ENCODE peak calls at places on chromosomes 1 and 21, in four cellular contexts. M is neuronal stem cell; A is cardiac muscle cell; S is CD8-positive, alpha-beta T cell. H is an unnamed sample. For H3K9me3, the result is how much of the 10 kb centered on the place peaks cover.

GRCh38 chr1:176111835-176112234 is 95.3 kb downstream of the COP1 start:
- DNase-seq in S (no peak), A (no peak), M (no peak), H (no peak)

GRCh38 chr1:79105499-79105898 is 99.0 kb upstream of the ADGRL4 start:
- DNase-seq in M (no peak), S (no peak), A (peak), H (no peak)

GRCh38 chr1:30919025-30919881 is 10.7 kb upstream of the SDC3 start:
- DNase-seq in S (no peak), A (peak), M (no peak), H (peak)

GRCh38 chr1:39102537-39103320 is 76.6 kb downstream of the NDUFS5 start:
- DNase-seq in M (peak), A (peak), S (no peak), H (peak)

GRCh38 chr1:13828454-13829151 is 128.6 kb downstream of the PRDM2 start:
- DNase-seq in S (no peak), A (peak), M (no peak), H (no peak)

GRCh38 chr1:234515821-234516241 is 36.9 kb upstream of the TARBP1 start:
- DNase-seq in A (peak), M (no peak), S (no peak), H (no peak)

GRCh38 chr21:28669978-28670377 is 322.7 kb downstream of the LTN1 start:
- DNase-seq in M (no peak), A (no peak), S (no peak), H (no peak)

GRCh38 chr21:20040768-20041167 is 957.4 kb upstream of the NCAM2 start:
- DNase-seq in M (no peak), A (no peak), S (no peak), H (no peak)

GRCh38 chr1:16375521-16376359 is 8.7 kb downstream of the SZRD1 start:
- DNase-seq in S (no peak), M (no peak), A (peak), H (peak)

GRCh38 chr1:9577423-9577822 is 11.3 kb upstream of the TMEM201 start:
- DNase-seq in S (no peak), A (no peak), M (no peak), H (no peak)

GRCh38 chr1:185912504-185912903 is 178.3 kb downstream of the HMCN1 start:
- DNase-seq in S (no peak), M (no peak), A (no peak), H (no peak)

GRCh38 chr1:65114312-65114711 is 33.7 kb upstream of the AK4 start:
- DNase-seq in A (peak), S (no peak), M (no peak), H (no peak)

GRCh38 chr1:183185941-183186490 is at the start of gene LAMC2:
- DNase-seq in S (no peak), M (no peak), A (no peak), H (no peak)

GRCh38 chr1:20192364-20192763 is 6.0 kb upstream of the PLA2G2C start:
- DNase-seq in A (peak), M (no peak), S (no peak), H (no peak)

GRCh38 chr1:85230305-85230977 is 29.0 kb downstream of the C1orf52 start:
- DNase-seq in A (no peak), S (no peak), M (no peak), H (no peak)

GRCh38 chr1:51623450-51623849 is 6.6 kb downstream of the OSBPL9 start:
- DNase-seq in S (no peak), M (no peak), A (no peak), H (no peak)

GRCh38 chr1:107357381-107357780 is 216.5 kb downstream of the NTNG1 start:
- DNase-seq in S (no peak), M (no peak), A (no peak), H (no peak)

GRCh38 chr1:9235123-9235513 is 544 bp downstream of the H6PD start:
- DNase-seq in M (no peak), A (peak), S (no peak), H (peak)

GRCh38 chr1:156104065-156104810 is 10.3 kb upstream of the LMNA start:
- DNase-seq in S (peak), M (no peak), A (peak), H (peak)

GRCh38 chr1:113199718-113200455 is 126.9 kb downstream of the LRIG2 start:
- DNase-seq in S (no peak), A (no peak), M (no peak), H (no peak)

GRCh38 chr1:7610106-7610731 is 160.9 kb upstream of the VAMP3 start:
- DNase-seq in A (no peak), S (no peak), M (no peak), H (no peak)

GRCh38 chr21:37658994-37659458 is 257.2 kb downstream of the KCNJ6 start:
- DNase-seq in S (no peak), M (no peak), A (peak), H (no peak)

GRCh38 chr1:21761052-21761451 is 21.9 kb downstream of the USP48 start:
- DNase-seq in A (no peak), S (no peak), M (no peak), H (peak)

GRCh38 chr1:47593001-47593568 is 155.2 kb downstream of the FOXD2 start:
- DNase-seq in M (no peak), A (no peak), S (no peak), H (no peak)

GRCh38 chr1:245969274-245969673 is 537.8 kb downstream of the SMYD3 start:
- DNase-seq in S (no peak), A (peak), M (no peak), H (peak)

GRCh38 chr1:243582321-243582720 is 267.7 kb downstream of the AKT3 start:
- DNase-seq in M (peak), A (peak), S (no peak), H (no peak)

GRCh38 chr1:243587285-243587684 is 262.8 kb downstream of the AKT3 start:
- DNase-seq in M (no peak), S (no peak), A (no peak), H (no peak)

GRCh38 chr1:243585982-243586381 is 264.1 kb downstream of the AKT3 start:
- DNase-seq in A (no peak), M (no peak), S (no peak), H (no peak)

DNA sequence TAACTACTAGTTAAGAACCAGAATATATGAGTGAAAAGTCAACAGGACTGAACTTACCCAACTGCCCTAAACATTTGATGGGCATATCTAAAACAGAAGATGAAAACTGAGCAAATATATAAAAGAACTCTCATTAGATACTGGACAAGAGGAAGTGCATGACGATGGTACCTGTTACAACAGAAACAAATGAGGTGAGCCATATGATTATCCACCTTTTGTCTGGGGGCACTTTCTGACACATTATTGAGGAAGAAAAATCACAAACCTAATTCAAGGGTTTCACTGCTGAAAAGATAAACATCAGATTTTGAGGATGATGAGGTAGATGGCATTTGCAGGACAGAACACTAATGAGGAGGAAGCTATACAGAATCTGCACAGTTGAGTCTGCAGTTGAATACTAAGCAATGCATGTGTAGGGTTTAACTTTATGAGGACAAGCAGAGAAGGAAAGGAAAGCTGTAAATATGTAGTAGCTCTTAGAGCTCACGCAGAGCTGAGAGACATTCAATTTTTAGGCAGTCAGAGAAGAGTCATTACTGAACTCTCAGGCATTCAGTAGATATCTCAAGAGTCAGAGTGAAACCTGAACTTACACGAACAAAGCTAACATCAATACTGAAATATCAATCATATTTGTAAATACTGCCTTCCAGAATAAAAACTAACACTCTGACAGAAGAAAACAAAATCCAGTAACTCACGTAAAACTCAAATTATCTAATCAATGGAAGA is 262.1 kb downstream of the AKT3 start:
- DNase-seq in S (no peak), A (no peak), M (no peak), H (no peak)
- H3K9me3 ChIP-seq in S (under half), A (under half), M (under half), H (under half)

GRCh38 chr1:32685498-32685897 is 17.1 kb downstream of the SYNC start:
- DNase-seq in A (no peak), M (no peak), S (no peak), H (no peak)
- H3K27ac ChIP-seq in A (peak), M (no peak), S (no peak), H (no peak)

GRCh38 chr1:221812088-221812752 is 70.3 kb upstream of the DUSP10 start:
- DNase-seq in A (no peak), S (no peak), M (no peak), H (no peak)

GRCh38 chr1:221815660-221816059 is 73.8 kb upstream of the DUSP10 start:
- DNase-seq in A (no peak), S (no peak), M (no peak), H (no peak)

GRCh38 chr1:221813887-221814286 is 72.0 kb upstream of the DUSP10 start:
- DNase-seq in S (no peak), A (no peak), M (no peak), H (no peak)

GRCh38 chr1:221812905-221813597 is 71.2 kb upstream of the DUSP10 start:
- DNase-seq in S (no peak), A (no peak), M (no peak), H (no peak)

GRCh38 chr1:221816899-221817298 is 75.0 kb upstream of the DUSP10 start:
- DNase-seq in M (no peak), S (no peak), A (peak), H (peak)
- H3K9me3 ChIP-seq in M (under half), S (under half), A (under half), H (under half)

GRCh38 chr1:204199579-204199978 is 3.3 kb upstream of the KISS1 start:
- DNase-seq in M (no peak), S (no peak), A (no peak), H (no peak)
- H3K27ac ChIP-seq in M (no peak), S (no peak), A (no peak), H (peak)

GRCh38 chr21:40345700-40346099 is 478.5 kb downstream of the PCP4 start:
- DNase-seq in S (no peak), M (no peak), A (no peak), H (no peak)

GRCh38 chr21:40337981-40338380 is 470.7 kb downstream of the PCP4 start:
- DNase-seq in M (no peak), A (no peak), S (no peak), H (no peak)

GRCh38 chr21:40335689-40336088 is 468.5 kb downstream of the PCP4 start:
- DNase-seq in A (no peak), M (no peak), S (no peak), H (no peak)

GRCh38 chr21:40339050-40339449 is 471.8 kb downstream of the PCP4 start:
- DNase-seq in A (no peak), S (no peak), M (no peak), H (no peak)

DNA sequence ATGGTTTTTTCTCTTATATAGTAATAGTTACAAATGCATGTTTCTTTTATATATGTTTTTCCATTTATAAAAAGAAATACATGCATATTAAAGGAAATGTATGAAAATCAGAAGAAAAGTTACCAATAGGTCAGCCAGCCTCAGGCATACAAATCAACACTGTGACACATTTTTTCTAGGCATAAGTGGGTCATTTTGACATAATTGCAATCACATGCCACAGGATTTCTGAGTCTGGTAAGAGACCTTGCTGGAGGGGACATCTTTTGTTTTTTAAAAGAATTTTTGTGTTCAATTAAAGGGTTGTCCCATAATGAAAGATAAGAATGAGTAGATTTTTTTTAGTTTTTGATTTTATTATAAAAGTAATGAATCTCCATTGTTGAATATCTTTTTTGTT is 473.1 kb downstream of the PCP4 start:
- DNase-seq in S (no peak), M (no peak), A (no peak), H (no peak)
- H3K9me3 ChIP-seq in S (under half), M (under half), A (under half), H (under half)

GRCh38 chr1:3337798-3338724 is 116.4 kb upstream of the ARHGEF16 start:
- DNase-seq in S (no peak), A (no peak), M (no peak), H (no peak)

GRCh38 chr1:3340548-3341235 is 113.8 kb upstream of the ARHGEF16 start:
- DNase-seq in A (no peak), M (no peak), S (no peak), H (no peak)

GRCh38 chr1:3338725-3339070 is 115.8 kb upstream of the ARHGEF16 start:
- DNase-seq in A (no peak), S (no peak), M (no peak), H (no peak)

GRCh38 chr1:3341236-3341994 is 113.0 kb upstream of the ARHGEF16 start:
- DNase-seq in M (no peak), A (no peak), S (no peak), H (no peak)

GRCh38 chr1:3339856-3340255 is 114.6 kb upstream of the ARHGEF16 start:
- DNase-seq in M (no peak), S (no peak), A (no peak), H (no peak)
- H3K27ac ChIP-seq in M (no peak), S (no peak), A (no peak), H (no peak)

DNA sequence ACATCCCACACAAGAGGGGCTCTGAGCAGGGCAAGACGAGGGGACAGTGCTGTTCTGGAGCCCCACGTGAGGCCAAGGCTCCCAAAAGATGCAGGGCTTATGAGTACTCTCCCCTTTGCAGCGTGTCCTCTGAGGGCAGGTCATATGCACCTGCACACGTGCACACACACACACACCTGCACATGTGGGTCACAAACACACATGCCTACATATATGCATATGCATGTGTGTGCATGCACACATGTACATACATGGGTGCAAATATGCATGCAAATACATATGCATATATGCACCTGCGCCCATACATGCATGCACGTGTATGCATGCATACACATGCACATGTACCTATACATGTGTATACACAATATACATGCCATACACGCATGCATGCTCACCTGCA is 197.9 kb downstream of the NPHP4 start:
- DNase-seq in S (no peak), A (no peak), M (no peak), H (no peak)
- H3K9me3 ChIP-seq in S (under half), A (under half), M (under half), H (under half)

GRCh38 chr1:115874497-115874896 is 33.6 kb upstream of the NHLH2 start:
- DNase-seq in M (no peak), A (no peak), S (no peak), H (no peak)
- H3K27ac ChIP-seq in M (no peak), A (no peak), S (no peak), H (no peak)

H was measured in SJSA1.